ENCODE peak calls at places on chromosomes 7 and 10, in seven cellular contexts. One of them, this sample, is unnamed.

GRCh38 chr7:104980969-104981670 is 32.9 kb upstream of the KMT2E start:
- DNase-seq in neuronal stem cell: peak
- DNase-seq in bronchial epithelial cell: peak
- DNase-seq in foreskin fibroblast: peak
- DNase-seq in lower leg skin: no peak
- DNase-seq in A549: peak
- DNase-seq in ovary: no peak
- DNase-seq in this sample: no peak

GRCh38 chr7:47413526-47414341 is 168.2 kb downstream of the TNS3 start:
- DNase-seq in foreskin fibroblast: no peak
- DNase-seq in neuronal stem cell: no peak
- DNase-seq in lower leg skin: no peak
- DNase-seq in bronchial epithelial cell: no peak
- DNase-seq in A549: no peak
- DNase-seq in ovary: no peak
- DNase-seq in this sample: no peak

GRCh38 chr10:129545257-129545656 is 78.2 kb downstream of the MGMT start:
- DNase-seq in neuronal stem cell: no peak
- DNase-seq in lower leg skin: no peak
- DNase-seq in A549: no peak
- DNase-seq in foreskin fibroblast: peak
- DNase-seq in bronchial epithelial cell: peak
- DNase-seq in ovary: no peak
- DNase-seq in this sample: no peak

GRCh38 chr7:27031289-27032172 is 64.3 kb downstream of the HOXA1 start:
- DNase-seq in A549: no peak
- DNase-seq in lower leg skin: no peak
- DNase-seq in bronchial epithelial cell: peak
- DNase-seq in ovary: no peak
- DNase-seq in foreskin fibroblast: peak
- DNase-seq in neuronal stem cell: no peak
- DNase-seq in this sample: peak

GRCh38 chr10:122310311-122311050 is 39.4 kb downstream of the BTBD16 start:
- DNase-seq in foreskin fibroblast: no peak
- DNase-seq in lower leg skin: no peak
- DNase-seq in bronchial epithelial cell: peak
- DNase-seq in neuronal stem cell: no peak
- DNase-seq in A549: peak
- DNase-seq in ovary: no peak
- DNase-seq in this sample: no peak

GRCh38 chr10:32851301-32851700 is 106.7 kb downstream of the ITGB1 start:
- DNase-seq in lower leg skin: no peak
- DNase-seq in A549: no peak
- DNase-seq in neuronal stem cell: no peak
- DNase-seq in foreskin fibroblast: peak
- DNase-seq in ovary: no peak
- DNase-seq in bronchial epithelial cell: no peak
- DNase-seq in this sample: no peak

GRCh38 chr7:51013861-51014511 is 231.3 kb upstream of the GRB10 start:
- DNase-seq in A549: no peak
- DNase-seq in foreskin fibroblast: no peak
- DNase-seq in ovary: no peak
- DNase-seq in bronchial epithelial cell: no peak
- DNase-seq in lower leg skin: peak
- DNase-seq in neuronal stem cell: no peak
- DNase-seq in this sample: no peak

GRCh38 chr7:101935521-101936141 is 118.2 kb downstream of the CUX1 start:
- DNase-seq in foreskin fibroblast: peak
- DNase-seq in neuronal stem cell: no peak
- DNase-seq in bronchial epithelial cell: no peak
- DNase-seq in ovary: no peak
- DNase-seq in lower leg skin: no peak
- DNase-seq in A549: no peak
- DNase-seq in this sample: peak

GRCh38 chr10:106740-107139 is 28.5 kb upstream of the ZMYND11 start:
- DNase-seq in foreskin fibroblast: no peak
- DNase-seq in bronchial epithelial cell: no peak
- DNase-seq in lower leg skin: no peak
- DNase-seq in neuronal stem cell: no peak
- DNase-seq in A549: no peak
- DNase-seq in ovary: no peak
- DNase-seq in this sample: no peak

GRCh38 chr10:89283174-89283987 is 18.5 kb upstream of the IFIT2 start:
- DNase-seq in A549: no peak
- DNase-seq in bronchial epithelial cell: peak
- DNase-seq in neuronal stem cell: no peak
- DNase-seq in ovary: no peak
- DNase-seq in lower leg skin: no peak
- DNase-seq in foreskin fibroblast: peak
- DNase-seq in this sample: no peak

GRCh38 chr7:97499204-97499603 is 232.7 kb upstream of the TAC1 start:
- DNase-seq in A549: peak
- DNase-seq in bronchial epithelial cell: peak
- DNase-seq in lower leg skin: no peak
- DNase-seq in ovary: no peak
- DNase-seq in foreskin fibroblast: no peak
- DNase-seq in neuronal stem cell: peak
- DNase-seq in this sample: no peak

GRCh38 chr10:128097783-128098182 is 28.4 kb downstream of the MKI67 start:
- DNase-seq in neuronal stem cell: no peak
- DNase-seq in foreskin fibroblast: peak
- DNase-seq in ovary: no peak
- DNase-seq in lower leg skin: no peak
- DNase-seq in A549: no peak
- DNase-seq in bronchial epithelial cell: peak
- DNase-seq in this sample: no peak

GRCh38 chr7:23331132-23331531 is 32.0 kb downstream of the MALSU1 start:
- DNase-seq in A549: no peak
- DNase-seq in bronchial epithelial cell: no peak
- DNase-seq in lower leg skin: no peak
- DNase-seq in neuronal stem cell: no peak
- DNase-seq in foreskin fibroblast: no peak
- DNase-seq in ovary: no peak
- DNase-seq in this sample: no peak

GRCh38 chr7:70608229-70608628 is 523.7 kb upstream of the GALNT17 start:
- DNase-seq in ovary: no peak
- DNase-seq in lower leg skin: no peak
- DNase-seq in foreskin fibroblast: no peak
- DNase-seq in bronchial epithelial cell: no peak
- DNase-seq in A549: no peak
- DNase-seq in neuronal stem cell: no peak
- DNase-seq in this sample: no peak

GRCh38 chr10:120456626-120457430 is at the start of gene PLPP4:
- DNase-seq in ovary: peak
- DNase-seq in foreskin fibroblast: no peak
- DNase-seq in lower leg skin: no peak
- DNase-seq in bronchial epithelial cell: no peak
- DNase-seq in neuronal stem cell: peak
- DNase-seq in A549: no peak
- DNase-seq in this sample: no peak

GRCh38 chr7:80851896-80852476 is 66.9 kb downstream of the SEMA3C start:
- DNase-seq in ovary: no peak
- DNase-seq in bronchial epithelial cell: peak
- DNase-seq in neuronal stem cell: no peak
- DNase-seq in A549: no peak
- DNase-seq in foreskin fibroblast: peak
- DNase-seq in lower leg skin: no peak
- DNase-seq in this sample: no peak

GRCh38 chr7:76296743-76297740 is 5.4 kb upstream of the HSPB1 start:
- DNase-seq in ovary: peak
- DNase-seq in bronchial epithelial cell: peak
- DNase-seq in foreskin fibroblast: peak
- DNase-seq in A549: no peak
- DNase-seq in neuronal stem cell: no peak
- DNase-seq in lower leg skin: peak
- DNase-seq in this sample: no peak

GRCh38 chr7:102412548-102412947 is 16.4 kb downstream of the PRKRIP1 start:
- DNase-seq in bronchial epithelial cell: no peak
- DNase-seq in foreskin fibroblast: peak
- DNase-seq in lower leg skin: no peak
- DNase-seq in A549: peak
- DNase-seq in neuronal stem cell: no peak
- DNase-seq in ovary: no peak
- DNase-seq in this sample: peak

GRCh38 chr7:109343662-109344061 is 774.0 kb downstream of the DNAJB9 start:
- DNase-seq in neuronal stem cell: no peak
- DNase-seq in foreskin fibroblast: peak
- DNase-seq in bronchial epithelial cell: peak
- DNase-seq in A549: no peak
- DNase-seq in lower leg skin: no peak
- DNase-seq in ovary: no peak
- DNase-seq in this sample: no peak

GRCh38 chr10:17386616-17387075 is 67.7 kb downstream of the ST8SIA6 start:
- DNase-seq in foreskin fibroblast: no peak
- DNase-seq in A549: no peak
- DNase-seq in lower leg skin: no peak
- DNase-seq in ovary: no peak
- DNase-seq in bronchial epithelial cell: no peak
- DNase-seq in neuronal stem cell: no peak
- DNase-seq in this sample: peak

GRCh38 chr10:95755511-95756004 is 405 bp upstream of the ENTPD1 start:
- DNase-seq in ovary: no peak
- DNase-seq in neuronal stem cell: no peak
- DNase-seq in lower leg skin: no peak
- DNase-seq in bronchial epithelial cell: no peak
- DNase-seq in foreskin fibroblast: no peak
- DNase-seq in A549: no peak
- DNase-seq in this sample: peak

GRCh38 chr7:100544386-100544785 is 5.4 kb downstream of the AGFG2 start:
- DNase-seq in foreskin fibroblast: no peak
- DNase-seq in ovary: no peak
- DNase-seq in bronchial epithelial cell: no peak
- DNase-seq in neuronal stem cell: no peak
- DNase-seq in A549: no peak
- DNase-seq in lower leg skin: no peak
- DNase-seq in this sample: no peak

GRCh38 chr10:86857097-86857825 is 100.2 kb downstream of the MMRN2 start:
- DNase-seq in neuronal stem cell: no peak
- DNase-seq in A549: no peak
- DNase-seq in ovary: no peak
- DNase-seq in lower leg skin: no peak
- DNase-seq in bronchial epithelial cell: peak
- DNase-seq in foreskin fibroblast: peak
- DNase-seq in this sample: no peak

GRCh38 chr7:138097064-138097741 is 20.9 kb downstream of the AKR1D1 start:
- DNase-seq in A549: peak
- DNase-seq in neuronal stem cell: no peak
- DNase-seq in lower leg skin: peak
- DNase-seq in bronchial epithelial cell: peak
- DNase-seq in ovary: no peak
- DNase-seq in foreskin fibroblast: no peak
- DNase-seq in this sample: no peak

GRCh38 chr7:24756989-24757798 is at the start of gene GSDME:
- DNase-seq in A549: peak
- DNase-seq in neuronal stem cell: peak
- DNase-seq in bronchial epithelial cell: peak
- DNase-seq in ovary: peak
- DNase-seq in foreskin fibroblast: peak
- DNase-seq in lower leg skin: no peak
- DNase-seq in this sample: peak
- H3K4me3 ChIP-seq in A549: peak
- H3K4me3 ChIP-seq in neuronal stem cell: peak
- H3K4me3 ChIP-seq in bronchial epithelial cell: peak
- H3K4me3 ChIP-seq in ovary: peak
- H3K4me3 ChIP-seq in foreskin fibroblast: peak
- H3K4me3 ChIP-seq in lower leg skin: peak
- H3K4me3 ChIP-seq in this sample: peak

DNA sequence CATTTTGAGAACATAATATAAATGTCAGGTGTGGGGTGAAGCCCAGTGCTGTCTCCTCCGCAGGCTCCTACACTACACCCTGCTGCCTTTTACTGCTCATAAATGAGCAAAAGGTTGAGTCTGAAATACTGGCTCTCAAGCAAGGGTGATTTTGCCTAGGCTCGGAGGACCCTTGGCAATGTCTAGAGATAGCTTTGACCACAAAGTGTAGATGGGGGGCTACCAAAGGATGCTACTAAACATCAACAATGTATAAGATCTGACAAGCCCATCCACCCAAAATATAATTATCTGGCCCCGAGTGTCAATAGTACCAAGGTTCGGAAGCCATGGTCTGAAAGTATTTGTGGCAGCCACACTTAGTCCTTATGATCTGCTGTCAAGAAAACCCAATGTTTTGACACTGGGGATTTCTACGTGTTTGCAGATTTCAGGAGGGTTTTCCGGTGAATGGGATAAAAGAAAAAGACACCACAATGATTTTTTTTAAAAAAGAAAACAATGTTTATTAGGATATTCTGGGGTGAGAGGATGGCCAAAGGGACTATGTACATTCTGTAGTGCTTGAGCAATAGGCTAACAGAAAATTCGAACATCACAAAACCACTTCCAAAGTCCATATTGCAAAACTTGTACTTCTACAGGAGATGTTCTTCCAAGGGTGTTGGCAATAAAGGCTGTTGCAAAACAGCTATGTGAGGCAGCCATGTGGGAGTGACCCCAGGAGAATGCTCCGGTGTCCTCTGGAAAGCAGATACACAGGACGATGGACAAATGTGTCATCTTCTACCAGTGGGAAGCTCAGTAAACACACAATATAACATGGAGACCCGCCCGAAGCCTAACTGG is 216.3 kb downstream of the GFRA1 start:
- DNase-seq in ovary: no peak
- DNase-seq in bronchial epithelial cell: no peak
- DNase-seq in A549: no peak
- DNase-seq in neuronal stem cell: no peak
- DNase-seq in lower leg skin: peak
- DNase-seq in foreskin fibroblast: no peak
- DNase-seq in this sample: no peak
- H3K4me3 ChIP-seq in ovary: no peak
- H3K4me3 ChIP-seq in bronchial epithelial cell: no peak
- H3K4me3 ChIP-seq in A549: no peak
- H3K4me3 ChIP-seq in neuronal stem cell: no peak
- H3K4me3 ChIP-seq in lower leg skin: no peak
- H3K4me3 ChIP-seq in foreskin fibroblast: no peak
- H3K4me3 ChIP-seq in this sample: no peak

GRCh38 chr10:7542189-7542914 is 124.4 kb downstream of the ITIH5 start:
- DNase-seq in A549: no peak
- DNase-seq in bronchial epithelial cell: no peak
- DNase-seq in ovary: no peak
- DNase-seq in foreskin fibroblast: no peak
- DNase-seq in neuronal stem cell: no peak
- DNase-seq in lower leg skin: no peak
- DNase-seq in this sample: no peak
- H3K4me3 ChIP-seq in A549: no peak
- H3K4me3 ChIP-seq in bronchial epithelial cell: no peak
- H3K4me3 ChIP-seq in ovary: no peak
- H3K4me3 ChIP-seq in foreskin fibroblast: no peak
- H3K4me3 ChIP-seq in neuronal stem cell: no peak
- H3K4me3 ChIP-seq in lower leg skin: no peak
- H3K4me3 ChIP-seq in this sample: no peak

DNA sequence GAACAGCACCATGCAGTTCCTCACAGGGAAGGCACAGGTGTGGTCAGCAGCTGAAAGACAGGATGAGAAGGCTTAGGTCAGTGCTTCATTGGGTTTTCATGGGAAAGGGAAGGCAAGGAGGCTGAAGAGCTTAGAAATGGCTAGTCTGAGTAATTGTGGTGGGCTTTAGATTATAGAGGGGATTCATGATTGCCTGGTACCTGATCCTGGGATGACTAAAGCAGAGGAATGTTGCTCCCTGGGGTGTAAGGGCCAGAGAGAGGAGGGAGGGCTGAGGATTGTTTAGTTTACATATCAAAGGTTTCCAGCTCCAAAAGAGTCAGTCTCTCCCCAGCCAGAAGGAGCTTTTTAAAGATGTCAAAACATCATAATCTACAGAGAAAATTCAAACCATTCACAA is 396.3 kb upstream of the POM121L12 start:
- DNase-seq in foreskin fibroblast: no peak
- DNase-seq in neuronal stem cell: peak
- DNase-seq in A549: no peak
- DNase-seq in ovary: no peak
- DNase-seq in lower leg skin: no peak
- DNase-seq in bronchial epithelial cell: no peak
- DNase-seq in this sample: no peak
- H3K4me3 ChIP-seq in foreskin fibroblast: no peak
- H3K4me3 ChIP-seq in neuronal stem cell: no peak
- H3K4me3 ChIP-seq in A549: no peak
- H3K4me3 ChIP-seq in ovary: no peak
- H3K4me3 ChIP-seq in lower leg skin: no peak
- H3K4me3 ChIP-seq in bronchial epithelial cell: no peak
- H3K4me3 ChIP-seq in this sample: no peak

This sample was measured in heart right ventricle.